ENCODE peak calls at places on chromosomes 11 and 22, in seven cellular contexts. Y, B, X, H, W, R and D are unnamed samples.

GRCh38 chr22:43042101-43042780 is 27.3 kb upstream of the PACSIN2 start:
- DNase-seq in Y (no peak), B (no peak), X (no peak), H (no peak), W (no peak), R (no peak), D (no peak)

GRCh38 chr22:43484227-43484626 is 72.4 kb downstream of the MPPED1 start:
- DNase-seq in Y (no peak), B (no peak), X (no peak), H (no peak), W (no peak), R (no peak), D (no peak)

GRCh38 chr22:38948181-38948940 is 9.0 kb upstream of the APOBEC3A start:
- DNase-seq in Y (no peak), B (no peak), X (no peak), H (peak), W (no peak), R (no peak), D (no peak)

GRCh38 chr11:27158763-27159679 is 118.4 kb downstream of the BBOX1 start:
- DNase-seq in Y (no peak), B (peak), X (no peak), H (peak), W (peak), R (no peak), D (no peak)

GRCh38 chr11:47565340-47566165 is at the start of gene PTPMT1:
- DNase-seq in Y (peak), B (peak), X (peak), H (peak), W (peak), R (peak), D (peak)

GRCh38 chr11:66429983-66430602 is 8.6 kb downstream of the MRPL11 start:
- DNase-seq in Y (peak), B (peak), X (peak), H (peak), W (peak), R (peak), D (no peak)

GRCh38 chr11:11558826-11559225 is 63.0 kb downstream of the GALNT18 start:
- DNase-seq in Y (peak), B (no peak), X (no peak), H (no peak), W (no peak), R (no peak), D (no peak)

GRCh38 chr11:8332196-8332595 is 68.5 kb upstream of the LMO1 start:
- DNase-seq in Y (no peak), B (no peak), X (no peak), H (no peak), W (no peak), R (no peak), D (no peak)

GRCh38 chr11:79276900-79277299 is 163.9 kb downstream of the TENM4 start:
- DNase-seq in Y (no peak), B (no peak), X (no peak), H (no peak), W (no peak), R (no peak), D (no peak)

GRCh38 chr11:124839051-124839971 is 25.9 kb upstream of the ROBO3 start:
- DNase-seq in Y (no peak), B (no peak), X (no peak), H (no peak), W (no peak), R (no peak), D (no peak)

GRCh38 chr22:30891443-30891755 is 77.2 kb downstream of the MORC2 start:
- DNase-seq in Y (no peak), B (no peak), X (no peak), H (peak), W (no peak), R (no peak), D (no peak)

GRCh38 chr11:69497221-69497787 is 15.8 kb downstream of the LINC01488 start:
- DNase-seq in Y (peak), B (peak), X (no peak), H (peak), W (peak), R (no peak), D (no peak)

DNA sequence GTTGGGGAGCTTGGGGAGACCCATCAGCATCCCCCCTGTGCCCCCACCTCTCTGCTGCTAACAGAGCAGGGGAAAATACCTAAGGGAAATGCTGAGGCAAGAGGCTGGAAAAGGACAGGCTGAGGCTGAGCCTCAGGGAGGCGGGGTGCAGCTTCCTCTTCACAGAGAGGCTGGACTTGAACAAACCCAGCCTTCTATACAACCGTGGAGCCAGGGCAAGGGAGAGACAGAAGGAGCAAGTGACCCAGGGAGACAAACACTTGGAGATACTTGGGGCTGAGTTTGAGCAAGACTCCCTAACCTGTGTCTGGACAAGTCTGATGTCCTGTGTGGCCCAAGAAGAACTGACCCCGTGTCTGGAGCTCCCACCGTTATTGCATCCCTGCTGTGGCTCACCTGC is at the start of gene SLCO2B1:
- DNase-seq in Y (no peak), B (no peak), X (no peak), H (peak), W (no peak), R (no peak), D (no peak)
- H3K4me3 ChIP-seq in Y (peak), B (no peak), X (no peak), H (peak), W (peak), R (no peak), D (no peak)

DNA sequence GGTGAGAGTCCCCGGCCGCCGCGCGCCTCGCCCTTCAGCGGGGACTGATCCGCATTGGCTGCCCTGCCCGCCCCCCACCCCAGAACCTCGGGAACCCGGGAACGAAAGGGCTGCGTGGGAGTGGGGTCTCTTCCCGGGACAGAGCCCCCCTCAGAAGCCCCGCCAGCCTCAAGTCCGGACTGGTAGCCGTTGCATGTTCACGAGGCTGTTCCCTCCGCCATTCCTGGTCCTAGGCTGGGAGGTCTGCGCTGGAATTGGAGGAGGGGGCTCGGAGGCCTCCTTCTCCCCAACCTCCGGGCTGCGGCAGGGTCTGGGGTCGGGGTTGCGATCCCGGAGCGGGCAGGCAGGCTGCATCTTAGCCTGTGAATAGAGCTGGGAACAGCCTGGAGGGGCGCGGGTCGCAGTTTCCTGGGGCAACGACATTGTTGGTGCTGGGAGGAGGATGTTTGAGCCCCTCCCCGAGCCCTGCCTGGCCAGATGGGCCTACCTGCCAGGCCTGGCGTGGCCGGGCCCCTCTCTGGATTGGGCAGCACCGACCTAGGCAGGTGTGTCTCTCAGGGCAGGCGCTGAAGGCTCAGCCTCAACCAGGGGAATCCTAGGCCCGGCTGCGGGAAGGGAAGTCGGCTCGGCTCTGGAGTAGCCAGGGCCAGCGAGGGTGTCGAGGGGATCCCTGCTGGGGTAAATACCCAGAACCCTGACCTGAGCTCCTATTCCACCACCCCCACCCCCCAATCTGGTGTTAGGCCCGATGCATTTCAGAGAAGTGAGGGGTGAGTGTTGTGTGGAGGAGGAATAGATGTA is 670 bp downstream of the MAPK8IP1 start:
- DNase-seq in Y (no peak), B (no peak), X (no peak), H (no peak), W (no peak), R (no peak), D (no peak)
- H3K4me3 ChIP-seq in Y (peak), B (peak), X (peak), H (peak), W (peak), R (no peak), D (no peak)

GRCh38 chr11:74694536-74694935 is 36.7 kb downstream of the CHRDL2 start:
- DNase-seq in Y (no peak), B (no peak), X (no peak), H (no peak), W (no peak), R (no peak), D (no peak)

GRCh38 chr11:74697722-74698121 is 33.5 kb downstream of the CHRDL2 start:
- DNase-seq in Y (no peak), B (no peak), X (no peak), H (no peak), W (no peak), R (no peak), D (no peak)

GRCh38 chr11:74695705-74696280 is 35.4 kb downstream of the CHRDL2 start:
- DNase-seq in Y (no peak), B (no peak), X (no peak), H (no peak), W (no peak), R (no peak), D (no peak)

GRCh38 chr11:74696488-74696887 is 34.7 kb downstream of the CHRDL2 start:
- DNase-seq in Y (no peak), B (no peak), X (no peak), H (no peak), W (no peak), R (no peak), D (no peak)

DNA sequence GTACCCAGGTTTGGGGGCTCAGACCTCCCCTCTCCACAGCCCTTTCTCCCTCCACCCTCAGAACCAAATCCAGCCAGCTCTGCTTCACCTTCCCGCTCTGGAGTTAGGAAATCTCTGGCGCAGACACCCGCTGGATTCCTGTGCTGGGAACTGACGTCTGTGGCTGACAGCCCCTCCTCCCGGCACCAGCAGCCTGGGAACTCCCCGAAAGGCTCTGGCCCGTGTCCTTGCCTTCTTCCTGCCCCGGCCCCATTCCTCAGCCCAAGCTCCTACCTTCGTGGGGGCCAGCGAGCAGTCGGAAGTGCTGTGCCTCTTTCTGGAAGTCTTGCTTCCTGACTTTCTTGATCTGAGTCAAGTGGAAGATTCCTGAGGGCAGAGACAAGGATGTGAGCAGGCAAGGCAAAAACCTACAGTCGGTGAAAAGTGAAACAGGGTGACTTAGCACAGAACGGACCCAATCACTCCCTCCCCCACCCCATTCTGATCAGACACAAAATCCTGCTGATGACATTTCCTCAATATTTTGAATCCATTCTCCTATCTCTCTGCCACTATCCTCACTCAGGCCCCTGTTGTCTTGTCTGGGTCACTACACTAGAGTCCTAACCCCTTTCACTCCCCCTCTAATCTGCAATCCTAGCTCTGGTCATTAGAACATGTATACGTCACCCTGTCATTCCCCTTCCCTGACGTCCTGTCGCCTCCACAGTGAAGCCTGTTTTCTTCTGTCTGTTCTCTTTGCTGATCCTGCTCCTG is 34.1 kb downstream of the CHRDL2 start:
- DNase-seq in Y (peak), B (peak), X (no peak), H (peak), W (peak), R (no peak), D (no peak)
- H3K4me3 ChIP-seq in Y (no peak), B (no peak), X (no peak), H (no peak), W (no peak), R (no peak), D (peak)

GRCh38 chr11:62724171-62724570 is 3.1 kb downstream of the HNRNPUL2 start:
- DNase-seq in Y (no peak), B (no peak), X (no peak), H (no peak), W (no peak), R (no peak), D (no peak)
- H3K4me3 ChIP-seq in Y (no peak), B (peak), X (peak), H (peak), W (peak), R (no peak), D (peak)

GRCh38 chr11:58582437-58582836 is 3.6 kb downstream of the ZFP91 start:
- DNase-seq in Y (no peak), B (no peak), X (no peak), H (no peak), W (no peak), R (no peak), D (no peak)

GRCh38 chr11:58578635-58579191 is at the start of gene ZFP91:
- DNase-seq in Y (peak), B (peak), X (peak), H (peak), W (peak), R (peak), D (peak)

GRCh38 chr11:58579192-58580129 is 598 bp downstream of the ZFP91 start:
- DNase-seq in Y (peak), B (peak), X (peak), H (peak), W (peak), R (peak), D (peak)

GRCh38 chr11:58578136-58578634 is 678 bp upstream of the ZFP91 start:
- DNase-seq in Y (peak), B (peak), X (peak), H (peak), W (peak), R (peak), D (peak)

DNA sequence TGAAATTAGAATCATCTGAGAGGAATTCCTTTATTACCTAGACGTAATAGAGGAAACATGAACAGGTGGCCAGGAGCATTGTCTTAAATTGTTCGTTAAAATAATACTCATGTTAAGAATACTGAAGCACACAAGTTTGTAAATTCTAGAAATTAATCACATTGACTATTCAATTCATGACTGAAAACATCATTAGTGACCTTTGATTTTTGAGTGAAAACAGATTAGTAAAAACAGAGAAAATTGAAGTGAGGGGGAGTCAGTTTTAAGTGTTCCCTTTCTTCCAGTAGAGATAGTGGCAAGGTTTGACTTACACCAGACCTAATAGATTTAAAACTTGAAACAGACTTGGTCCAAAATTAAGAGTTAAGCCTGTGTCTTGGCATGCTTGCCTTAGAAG is 1.4 kb downstream of the ZFP91 start:
- DNase-seq in Y (no peak), B (no peak), X (no peak), H (no peak), W (no peak), R (no peak), D (no peak)
- H3K4me3 ChIP-seq in Y (no peak), B (peak), X (peak), H (peak), W (peak), R (peak), D (peak)

GRCh38 chr11:44268073-44268806 is 41.7 kb downstream of the ALX4 start:
- DNase-seq in Y (no peak), B (no peak), X (no peak), H (no peak), W (no peak), R (no peak), D (no peak)

GRCh38 chr11:44268807-44269080 is 41.2 kb downstream of the ALX4 start:
- DNase-seq in Y (no peak), B (no peak), X (no peak), H (no peak), W (no peak), R (no peak), D (no peak)

GRCh38 chr11:44271286-44271685 is 38.7 kb downstream of the ALX4 start:
- DNase-seq in Y (no peak), B (no peak), X (no peak), H (no peak), W (no peak), R (no peak), D (no peak)

GRCh38 chr11:44270403-44271192 is 39.3 kb downstream of the ALX4 start:
- DNase-seq in Y (no peak), B (no peak), X (no peak), H (no peak), W (no peak), R (no peak), D (no peak)

DNA sequence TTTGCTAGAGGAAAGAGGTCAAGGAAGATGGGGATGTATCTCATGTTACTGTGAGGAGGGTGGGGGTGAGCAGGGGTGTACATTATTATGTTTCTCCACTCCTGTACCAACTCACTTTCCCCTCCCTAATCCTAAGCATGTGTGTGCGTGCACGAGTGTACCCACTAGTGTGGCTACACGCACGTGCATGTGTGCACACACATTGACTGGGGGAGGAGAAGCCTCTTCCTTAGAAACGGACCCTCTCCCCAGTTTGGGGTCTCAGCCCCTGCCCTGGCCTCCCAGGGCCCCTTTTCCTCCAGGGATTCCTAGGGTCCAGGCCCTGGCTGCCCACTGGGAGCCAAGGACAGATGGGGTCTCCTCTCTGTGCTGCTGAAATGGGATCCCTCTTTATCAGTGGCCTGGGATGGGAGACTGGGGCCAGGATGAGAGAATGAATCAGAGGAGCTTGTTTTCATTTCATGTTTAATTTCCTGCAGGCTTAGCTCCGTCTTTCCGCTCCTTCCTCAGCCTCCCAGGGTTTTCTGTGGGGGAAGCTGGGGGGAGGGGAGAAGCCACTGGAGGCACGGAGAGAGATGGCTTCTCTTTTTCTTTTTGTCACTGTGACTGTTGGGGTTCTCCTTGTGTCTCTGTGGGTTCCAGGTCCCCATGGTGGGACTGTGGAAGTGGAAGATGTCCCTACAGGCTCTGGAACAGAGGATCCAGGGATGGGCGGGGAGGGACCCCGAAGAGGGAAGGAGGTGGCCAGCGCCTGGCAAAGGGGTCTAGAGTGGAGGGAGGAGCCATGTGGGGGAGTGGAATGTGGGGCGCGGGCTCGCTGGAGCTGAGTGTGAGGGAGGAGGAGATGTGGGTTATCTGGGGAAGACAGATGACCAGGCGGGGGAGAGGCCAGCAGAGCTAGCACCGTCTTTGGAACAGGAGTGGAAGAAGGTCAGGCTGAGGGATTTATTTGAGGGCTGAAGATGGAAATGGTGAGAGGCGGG is 40.3 kb downstream of the ALX4 start:
- DNase-seq in Y (no peak), B (peak), X (no peak), H (no peak), W (peak), R (no peak), D (no peak)
- H3K4me3 ChIP-seq in Y (no peak), B (peak), X (no peak), H (no peak), W (no peak), R (no peak), D (no peak)

DNA sequence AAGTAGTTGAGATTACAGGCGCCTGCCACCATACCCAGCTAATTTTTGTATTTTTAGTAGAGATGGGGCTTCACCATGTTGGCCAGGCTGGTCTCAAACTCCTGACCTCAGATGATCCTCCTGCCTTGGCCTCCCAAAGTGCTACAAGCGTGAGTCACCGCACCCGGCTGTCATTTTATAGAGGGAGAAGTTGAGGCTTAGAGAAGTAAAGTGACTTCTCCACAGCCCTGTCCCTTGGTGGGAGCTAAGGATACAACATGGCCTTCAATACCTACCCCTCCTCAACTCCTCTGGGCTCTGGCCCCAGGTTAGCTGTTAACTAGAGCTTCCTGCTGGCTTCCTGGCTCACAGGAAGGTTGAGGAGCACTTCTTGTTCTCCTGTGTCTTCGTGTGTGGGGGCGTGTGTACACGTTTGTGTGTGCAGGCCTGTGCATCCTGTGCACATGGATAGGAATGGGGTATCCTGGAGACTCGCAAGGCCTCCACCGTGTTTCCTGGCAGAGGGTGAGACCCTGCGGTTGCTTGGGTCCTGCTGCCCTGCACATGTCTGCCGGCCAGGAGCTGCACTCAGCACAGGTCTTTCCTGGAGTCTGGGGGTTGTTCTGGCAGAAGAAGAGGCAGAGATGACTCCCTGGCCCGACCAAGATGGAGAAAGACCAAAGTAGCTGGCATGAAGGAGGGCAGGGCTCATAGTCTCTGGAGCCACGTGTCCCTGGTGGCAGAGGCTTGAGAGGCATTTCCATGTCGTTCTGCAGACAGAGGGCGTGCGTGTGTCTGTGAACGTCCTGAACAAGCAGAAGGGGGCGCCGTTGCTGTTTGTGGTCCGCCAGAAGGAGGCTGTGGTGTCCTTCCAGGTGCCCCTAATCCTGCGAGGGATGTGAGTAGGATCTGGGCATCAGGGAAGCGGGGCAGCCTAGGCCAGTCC is 2.4 kb downstream of the SIDT2 start:
- DNase-seq in Y (peak), B (peak), X (peak), H (peak), W (peak), R (peak), D (peak)
- H3K4me3 ChIP-seq in Y (no peak), B (no peak), X (no peak), H (peak), W (no peak), R (no peak), D (no peak)